ENCODE peak calls at places on chromosomes 4 and X, in five cellular contexts. One of them, this sample, is unnamed.

GRCh38 chr4:121209171-121209570 is 45.0 kb upstream of the TNIP3 start:
- DNase-seq in neural progenitor cell: no peak
- DNase-seq in PC-3: no peak
- DNase-seq in GM23338: no peak
- DNase-seq in GM23248: no peak
- DNase-seq in this sample: no peak

GRCh38 chr4:40003986-40004385 is 26.3 kb upstream of the PDS5A start:
- DNase-seq in GM23338: no peak
- DNase-seq in PC-3: peak; percentile 20
- DNase-seq in neural progenitor cell: no peak
- DNase-seq in GM23248: peak; percentile 77
- DNase-seq in this sample: peak; percentile 26

GRCh38 chrX:23276475-23276874 is 58.2 kb upstream of the PTCHD1 start:
- DNase-seq in GM23338: no peak
- DNase-seq in neural progenitor cell: no peak
- DNase-seq in GM23248: no peak
- DNase-seq in PC-3: no peak
- DNase-seq in this sample: no peak

GRCh38 chr4:15333692-15334633 is 93.9 kb upstream of the C1QTNF7 start:
- DNase-seq in GM23338: no peak
- DNase-seq in GM23248: peak; percentile 67
- DNase-seq in neural progenitor cell: no peak
- DNase-seq in PC-3: no peak
- DNase-seq in this sample: no peak

GRCh38 chr4:59597536-59598232 is 1602.4 kb upstream of the ADGRL3 start:
- DNase-seq in GM23338: no peak
- DNase-seq in PC-3: no peak
- DNase-seq in neural progenitor cell: peak; percentile 59
- DNase-seq in GM23248: no peak
- DNase-seq in this sample: no peak

GRCh38 chr4:51932261-51932660 is 87.9 kb downstream of the LRRC66 start:
- DNase-seq in GM23248: peak; percentile 45
- DNase-seq in GM23338: no peak
- DNase-seq in neural progenitor cell: no peak
- DNase-seq in PC-3: no peak
- DNase-seq in this sample: no peak

GRCh38 chrX:23505531-23506303 is 161.6 kb upstream of the PRDX4 start:
- DNase-seq in PC-3: peak; percentile 30
- DNase-seq in GM23248: no peak
- DNase-seq in neural progenitor cell: peak; percentile 27
- DNase-seq in GM23338: peak; percentile 68
- DNase-seq in this sample: no peak

GRCh38 chr4:96093057-96093456 is 253.2 kb downstream of the PDHA2 start:
- DNase-seq in neural progenitor cell: no peak
- DNase-seq in GM23338: no peak
- DNase-seq in GM23248: no peak
- DNase-seq in PC-3: no peak
- DNase-seq in this sample: no peak

GRCh38 chrX:128928636-128929035 is 594.7 kb downstream of the SMARCA1 start:
- DNase-seq in GM23338: peak; percentile 1
- DNase-seq in PC-3: no peak
- DNase-seq in neural progenitor cell: no peak
- DNase-seq in GM23248: no peak
- DNase-seq in this sample: no peak

GRCh38 chr4:1656986-1657385 is 27.1 kb downstream of the FAM53A start:
- DNase-seq in GM23248: no peak
- DNase-seq in neural progenitor cell: no peak
- DNase-seq in PC-3: no peak
- DNase-seq in GM23338: no peak
- DNase-seq in this sample: no peak

GRCh38 chr4:118235726-118236125 is 117.1 kb downstream of the PRSS12 start:
- DNase-seq in neural progenitor cell: no peak
- DNase-seq in GM23338: no peak
- DNase-seq in GM23248: no peak
- DNase-seq in PC-3: no peak
- DNase-seq in this sample: no peak

GRCh38 chr4:89308161-89308500 is 531 bp upstream of the GPRIN3 start:
- DNase-seq in GM23338: no peak
- DNase-seq in neural progenitor cell: no peak
- DNase-seq in GM23248: peak; percentile 39
- DNase-seq in PC-3: no peak
- DNase-seq in this sample: no peak

GRCh38 chr4:153023692-153024394 is 87.7 kb downstream of the FHDC1 start:
- DNase-seq in PC-3: no peak
- DNase-seq in GM23338: no peak
- DNase-seq in neural progenitor cell: no peak
- DNase-seq in GM23248: no peak
- DNase-seq in this sample: no peak

GRCh38 chrX:119062750-119063374 is 9.9 kb upstream of the CT47C1 start:
- DNase-seq in GM23248: no peak
- DNase-seq in PC-3: peak; percentile 34
- DNase-seq in GM23338: peak; percentile 39
- DNase-seq in neural progenitor cell: peak; percentile 13
- DNase-seq in this sample: no peak

GRCh38 chrX:28609003-28609402 is 21.8 kb downstream of the IL1RAPL1 start:
- DNase-seq in GM23248: no peak
- DNase-seq in neural progenitor cell: no peak
- DNase-seq in PC-3: no peak
- DNase-seq in GM23338: no peak
- DNase-seq in this sample: no peak

GRCh38 chr4:87783781-87784180 is 15.6 kb upstream of the IBSP start:
- DNase-seq in GM23338: no peak
- DNase-seq in neural progenitor cell: no peak
- DNase-seq in GM23248: no peak
- DNase-seq in PC-3: no peak
- DNase-seq in this sample: no peak

GRCh38 chr4:98932539-98932938 is 3.6 kb upstream of the EIF4E start:
- DNase-seq in neural progenitor cell: no peak
- DNase-seq in GM23338: no peak
- DNase-seq in GM23248: peak; percentile 74
- DNase-seq in PC-3: peak; percentile 40
- DNase-seq in this sample: no peak

GRCh38 chr4:151361966-151362365 is 36.6 kb upstream of the SH3D19 start:
- DNase-seq in PC-3: no peak
- DNase-seq in GM23248: no peak
- DNase-seq in GM23338: peak; percentile 38
- DNase-seq in neural progenitor cell: no peak
- DNase-seq in this sample: no peak

GRCh38 chr4:169270156-169270809 is 473 bp downstream of the SH3RF1 start:
- DNase-seq in GM23338: peak; percentile 70
- DNase-seq in neural progenitor cell: peak; percentile 71
- DNase-seq in PC-3: peak; percentile 48
- DNase-seq in GM23248: peak; percentile 61
- DNase-seq in this sample: no peak

GRCh38 chr4:105147226-105148151 is 813 bp downstream of the TET2 start:
- DNase-seq in GM23338: peak; percentile 74
- DNase-seq in neural progenitor cell: peak; percentile 58
- DNase-seq in GM23248: peak; percentile 59
- DNase-seq in PC-3: peak; percentile 22
- DNase-seq in this sample: no peak

GRCh38 chr4:183118141-183118540 is 19.1 kb downstream of the WWC2 start:
- DNase-seq in PC-3: no peak
- DNase-seq in GM23248: no peak
- DNase-seq in GM23338: no peak
- DNase-seq in neural progenitor cell: no peak
- DNase-seq in this sample: no peak

GRCh38 chrX:9489234-9489633 is 24.4 kb downstream of the TBL1X start:
- DNase-seq in GM23338: no peak
- DNase-seq in neural progenitor cell: no peak
- DNase-seq in PC-3: no peak
- DNase-seq in GM23248: no peak
- DNase-seq in this sample: no peak
- H4K20me1 ChIP-seq in GM23338: no peaks in the 10 kb centered on the region
- H4K20me1 ChIP-seq in neural progenitor cell: peaks cover 30% of the 10 kb centered on the region
- H4K20me1 ChIP-seq in PC-3: peaks cover 18% of the 10 kb centered on the region
- H4K20me1 ChIP-seq in GM23248: no peaks in the 10 kb centered on the region
- H4K20me1 ChIP-seq in this sample: no peaks in the 10 kb centered on the region

DNA sequence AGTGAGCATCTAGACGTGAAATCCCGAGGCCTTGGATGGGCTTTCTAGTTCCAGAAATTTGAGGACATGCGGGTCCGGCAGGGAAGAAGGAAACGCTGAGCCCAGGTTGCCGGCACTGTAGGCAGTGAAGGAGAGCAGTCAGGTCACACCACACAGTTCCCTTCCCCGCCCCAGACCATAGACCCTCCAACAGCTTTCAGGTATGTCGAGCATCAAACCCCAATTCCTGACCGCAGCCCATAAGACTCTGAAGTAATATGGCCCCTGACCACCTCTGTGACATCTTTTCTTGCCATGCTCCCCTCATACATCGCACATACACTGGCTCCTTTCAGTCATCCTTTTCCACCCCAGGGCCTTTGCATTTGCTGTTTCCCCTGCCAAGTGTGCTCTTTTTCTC is 23.0 kb downstream of the RTL5 start:
- DNase-seq in GM23338: no peak
- DNase-seq in PC-3: no peak
- DNase-seq in GM23248: no peak
- DNase-seq in neural progenitor cell: no peak
- DNase-seq in this sample: no peak
- H3K4me2 ChIP-seq in GM23338: no peak overlapping the region
- H3K4me2 ChIP-seq in PC-3: no peak overlapping the region
- H3K4me2 ChIP-seq in GM23248: no peak overlapping the region
- H3K4me2 ChIP-seq in neural progenitor cell: no peak overlapping the region
- H3K4me2 ChIP-seq in this sample: no peak overlapping the region

DNA sequence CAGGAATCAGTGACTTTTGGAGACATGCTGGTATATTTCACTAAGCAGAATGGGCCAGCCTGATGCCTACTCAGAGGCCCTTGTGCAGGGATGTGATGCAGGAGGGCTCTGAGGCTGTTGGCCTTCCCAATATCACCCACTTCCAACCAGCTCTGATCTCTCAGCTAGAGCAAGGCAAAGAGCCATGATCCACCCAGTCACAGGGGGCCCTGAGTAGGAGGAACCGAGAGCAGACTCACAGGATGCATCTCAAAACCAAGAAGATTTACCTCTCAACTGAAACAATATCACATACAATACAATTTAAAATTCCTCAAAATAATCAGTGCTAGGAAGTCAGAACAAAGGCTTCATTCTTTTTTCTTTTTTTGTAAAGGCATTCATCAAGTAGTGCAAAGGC is 13.7 kb downstream of the FRYL start:
- DNase-seq in GM23248: no peak
- DNase-seq in neural progenitor cell: no peak
- DNase-seq in PC-3: no peak
- DNase-seq in GM23338: no peak
- DNase-seq in this sample: peak; percentile 30
- TF ChIP-seq EZH2phosphoT487 in GM23248: no peak
- TF ChIP-seq EZH2phosphoT487 in neural progenitor cell: no peak
- TF ChIP-seq EZH2phosphoT487 in PC-3: no peak
- TF ChIP-seq EZH2phosphoT487 in GM23338: no peak
- TF ChIP-seq EZH2phosphoT487 in this sample: no peak

GRCh38 chr4:17811078-17811603 is 362 bp downstream of the NCAPG start:
- DNase-seq in GM23248: peak; percentile 75
- DNase-seq in GM23338: no peak
- DNase-seq in neural progenitor cell: no peak
- DNase-seq in PC-3: no peak
- DNase-seq in this sample: no peak
- H4K20me1 ChIP-seq in GM23248: peaks cover 10% of the 10 kb centered on the region
- H4K20me1 ChIP-seq in GM23338: peaks cover 34% of the 10 kb centered on the region
- H4K20me1 ChIP-seq in neural progenitor cell: peaks cover 74% of the 10 kb centered on the region
- H4K20me1 ChIP-seq in PC-3: peaks cover 27% of the 10 kb centered on the region
- H4K20me1 ChIP-seq in this sample: peaks cover 45% of the 10 kb centered on the region

GRCh38 chrX:10012776-10013175 is 45.6 kb downstream of the CLDN34 start:
- DNase-seq in GM23248: no peak
- DNase-seq in PC-3: no peak
- DNase-seq in neural progenitor cell: no peak
- DNase-seq in GM23338: no peak
- DNase-seq in this sample: no peak
- H3K4me2 ChIP-seq in GM23248: no peak overlapping the region
- H3K4me2 ChIP-seq in PC-3: no peak overlapping the region
- H3K4me2 ChIP-seq in neural progenitor cell: no peak overlapping the region
- H3K4me2 ChIP-seq in GM23338: no peak overlapping the region
- H3K4me2 ChIP-seq in this sample: no peak overlapping the region

GRCh38 chr4:158299459-158300007 is 89.2 kb downstream of the TMEM144 start:
- DNase-seq in GM23338: no peak
- DNase-seq in PC-3: no peak
- DNase-seq in neural progenitor cell: no peak
- DNase-seq in GM23248: no peak
- DNase-seq in this sample: no peak

GRCh38 chr4:158302076-158302866 is 92.0 kb downstream of the TMEM144 start:
- DNase-seq in GM23338: no peak
- DNase-seq in neural progenitor cell: no peak
- DNase-seq in PC-3: peak; percentile 74
- DNase-seq in GM23248: peak; percentile 82
- DNase-seq in this sample: no peak

GRCh38 chr4:158300012-158300411 is 89.7 kb downstream of the TMEM144 start:
- DNase-seq in GM23338: no peak
- DNase-seq in neural progenitor cell: no peak
- DNase-seq in PC-3: no peak
- DNase-seq in GM23248: no peak
- DNase-seq in this sample: no peak

DNA sequence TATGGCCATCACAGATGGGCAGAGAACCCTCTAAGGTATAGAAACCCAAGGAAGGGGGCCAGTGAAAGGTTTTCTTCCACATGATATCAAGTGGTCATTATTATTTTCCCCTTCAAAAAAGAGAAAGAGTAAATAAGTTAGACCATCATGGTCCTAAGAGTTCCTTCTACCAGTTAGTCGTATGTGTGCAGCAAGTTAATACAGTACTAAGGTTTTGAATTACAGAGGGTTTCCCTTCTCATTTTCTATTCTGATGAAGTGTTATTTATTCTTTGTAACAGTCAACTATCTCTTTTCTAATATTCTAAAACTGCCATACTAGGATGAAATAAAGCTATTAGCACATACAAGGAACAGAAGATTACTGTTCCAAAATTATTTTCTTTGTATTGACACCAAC is 94.4 kb downstream of the TMEM144 start:
- DNase-seq in neural progenitor cell: no peak
- DNase-seq in PC-3: no peak
- DNase-seq in GM23248: no peak
- DNase-seq in GM23338: no peak
- DNase-seq in this sample: no peak
- TF ChIP-seq EZH2phosphoT487 in neural progenitor cell: no peak
- TF ChIP-seq EZH2phosphoT487 in PC-3: no peak
- TF ChIP-seq EZH2phosphoT487 in GM23248: no peak
- TF ChIP-seq EZH2phosphoT487 in GM23338: no peak
- TF ChIP-seq EZH2phosphoT487 in this sample: no peak

GRCh38 chrX:41334866-41335589 is 1.1 kb downstream of the DDX3X start:
- DNase-seq in GM23338: peak; percentile 43
- DNase-seq in neural progenitor cell: no peak
- DNase-seq in PC-3: peak; percentile 30
- DNase-seq in GM23248: peak; percentile 78
- DNase-seq in this sample: peak; percentile 68
- H4K20me1 ChIP-seq in GM23338: peaks cover 39% of the 10 kb centered on the region
- H4K20me1 ChIP-seq in neural progenitor cell: peaks cover 56% of the 10 kb centered on the region
- H4K20me1 ChIP-seq in PC-3: peaks cover 56% of the 10 kb centered on the region
- H4K20me1 ChIP-seq in GM23248: peaks cover 30% of the 10 kb centered on the region
- H4K20me1 ChIP-seq in this sample: peaks cover 39% of the 10 kb centered on the region

GRCh38 chr4:2834001-2834921 is 9.4 kb upstream of the ADD1 start:
- DNase-seq in neural progenitor cell: no peak
- DNase-seq in PC-3: no peak
- DNase-seq in GM23248: no peak
- DNase-seq in GM23338: no peak
- DNase-seq in this sample: no peak
- H3K4me2 ChIP-seq in neural progenitor cell: no peak overlapping the region
- H3K4me2 ChIP-seq in PC-3: no peak overlapping the region
- H3K4me2 ChIP-seq in GM23248: no peak overlapping the region
- H3K4me2 ChIP-seq in GM23338: no peak overlapping the region
- H3K4me2 ChIP-seq in this sample: peak overlapping the region; percentile 56